ENCODE peak calls at places on chromosomes 2 and 18, in six cellular contexts. One of them, this sample, is unnamed.

GRCh38 chr2:220913384-220913783 is 658.7 kb downstream of the EPHA4 start:
- DNase-seq in HFF-Myc: no peak
- DNase-seq in mammary epithelial cell: peak; percentile 12
- DNase-seq in gastrocnemius medialis: no peak
- DNase-seq in astrocyte of the spinal cord: peak; percentile 11
- DNase-seq in ovary: no peak
- DNase-seq in this sample: peak; percentile 17

GRCh38 chr2:25692143-25692542 is 18.8 kb upstream of the DTNB start:
- DNase-seq in mammary epithelial cell: peak; percentile 62
- DNase-seq in ovary: no peak
- DNase-seq in astrocyte of the spinal cord: no peak
- DNase-seq in HFF-Myc: no peak
- DNase-seq in gastrocnemius medialis: no peak
- DNase-seq in this sample: peak; percentile 43

GRCh38 chr2:63984606-63985359 is 34.4 kb downstream of the VPS54 start:
- DNase-seq in mammary epithelial cell: no peak
- DNase-seq in astrocyte of the spinal cord: no peak
- DNase-seq in gastrocnemius medialis: no peak
- DNase-seq in ovary: no peak
- DNase-seq in HFF-Myc: no peak
- DNase-seq in this sample: no peak

GRCh38 chr2:118202707-118203303 is 114.5 kb downstream of the INSIG2 start:
- DNase-seq in astrocyte of the spinal cord: peak; percentile 48
- DNase-seq in gastrocnemius medialis: peak; percentile 34
- DNase-seq in HFF-Myc: no peak
- DNase-seq in ovary: no peak
- DNase-seq in mammary epithelial cell: peak; percentile 22
- DNase-seq in this sample: peak; percentile 60

GRCh38 chr2:144938308-144938709 is 418.4 kb upstream of the ZEB2 start:
- DNase-seq in ovary: no peak
- DNase-seq in gastrocnemius medialis: no peak
- DNase-seq in HFF-Myc: no peak
- DNase-seq in astrocyte of the spinal cord: peak; percentile 88
- DNase-seq in mammary epithelial cell: peak; percentile 47
- DNase-seq in this sample: peak; percentile 39

GRCh38 chr2:45769786-45770576 is 118.5 kb downstream of the PRKCE start:
- DNase-seq in mammary epithelial cell: no peak
- DNase-seq in astrocyte of the spinal cord: no peak
- DNase-seq in gastrocnemius medialis: no peak
- DNase-seq in ovary: no peak
- DNase-seq in HFF-Myc: no peak
- DNase-seq in this sample: no peak

GRCh38 chr18:8242306-8242705 is 366.9 kb upstream of the RAB12 start:
- DNase-seq in HFF-Myc: no peak
- DNase-seq in astrocyte of the spinal cord: no peak
- DNase-seq in mammary epithelial cell: no peak
- DNase-seq in ovary: no peak
- DNase-seq in gastrocnemius medialis: no peak
- DNase-seq in this sample: no peak

GRCh38 chr2:3563521-3563976 is 5.4 kb upstream of the RNASEH1 start:
- DNase-seq in gastrocnemius medialis: no peak
- DNase-seq in ovary: no peak
- DNase-seq in astrocyte of the spinal cord: no peak
- DNase-seq in mammary epithelial cell: no peak
- DNase-seq in HFF-Myc: no peak
- DNase-seq in this sample: no peak

GRCh38 chr2:172404824-172405223 is 22.6 kb upstream of the ITGA6 start:
- DNase-seq in astrocyte of the spinal cord: peak; percentile 78
- DNase-seq in gastrocnemius medialis: no peak
- DNase-seq in ovary: no peak
- DNase-seq in mammary epithelial cell: peak; percentile 82
- DNase-seq in HFF-Myc: no peak
- DNase-seq in this sample: peak; percentile 83

GRCh38 chr2:240798327-240798905 is 21.6 kb downstream of the KIF1A start:
- DNase-seq in mammary epithelial cell: no peak
- DNase-seq in HFF-Myc: no peak
- DNase-seq in ovary: no peak
- DNase-seq in astrocyte of the spinal cord: no peak
- DNase-seq in gastrocnemius medialis: no peak
- DNase-seq in this sample: no peak

GRCh38 chr2:239644016-239644415 is 243.2 kb upstream of the HDAC4 start:
- DNase-seq in mammary epithelial cell: no peak
- DNase-seq in gastrocnemius medialis: no peak
- DNase-seq in ovary: no peak
- DNase-seq in astrocyte of the spinal cord: peak; percentile 5
- DNase-seq in HFF-Myc: no peak
- DNase-seq in this sample: no peak

GRCh38 chr2:84786601-84787000 is 94.3 kb downstream of the TRABD2A start:
- DNase-seq in gastrocnemius medialis: no peak
- DNase-seq in ovary: no peak
- DNase-seq in astrocyte of the spinal cord: no peak
- DNase-seq in mammary epithelial cell: no peak
- DNase-seq in HFF-Myc: no peak
- DNase-seq in this sample: no peak

GRCh38 chr2:88857951-88858406 is 166.5 kb downstream of the RPIA start:
- DNase-seq in gastrocnemius medialis: no peak
- DNase-seq in HFF-Myc: peak; percentile 46
- DNase-seq in ovary: no peak
- DNase-seq in astrocyte of the spinal cord: peak; percentile 43
- DNase-seq in mammary epithelial cell: peak; percentile 2
- DNase-seq in this sample: no peak

GRCh38 chr2:19195681-19196080 is 162.7 kb downstream of the OSR1 start:
- DNase-seq in mammary epithelial cell: no peak
- DNase-seq in ovary: no peak
- DNase-seq in gastrocnemius medialis: no peak
- DNase-seq in HFF-Myc: no peak
- DNase-seq in astrocyte of the spinal cord: no peak
- DNase-seq in this sample: peak; percentile 44

GRCh38 chr2:138787053-138787666 is 7.0 kb upstream of the NXPH2 start:
- DNase-seq in ovary: no peak
- DNase-seq in HFF-Myc: peak; percentile 3
- DNase-seq in gastrocnemius medialis: no peak
- DNase-seq in astrocyte of the spinal cord: peak; percentile 59
- DNase-seq in mammary epithelial cell: peak; percentile 29
- DNase-seq in this sample: peak; percentile 53

GRCh38 chr18:57154389-57154788 is 7.5 kb downstream of the BOD1L2 start:
- DNase-seq in HFF-Myc: no peak
- DNase-seq in gastrocnemius medialis: no peak
- DNase-seq in ovary: peak; percentile 31
- DNase-seq in mammary epithelial cell: no peak
- DNase-seq in astrocyte of the spinal cord: no peak
- DNase-seq in this sample: no peak

GRCh38 chr18:75178376-75178775 is 30.6 kb downstream of the PTGR3 start:
- DNase-seq in HFF-Myc: no peak
- DNase-seq in mammary epithelial cell: no peak
- DNase-seq in ovary: no peak
- DNase-seq in gastrocnemius medialis: no peak
- DNase-seq in astrocyte of the spinal cord: no peak
- DNase-seq in this sample: no peak

GRCh38 chr18:30991397-30991796 is 51.1 kb downstream of the DSC3 start:
- DNase-seq in gastrocnemius medialis: no peak
- DNase-seq in HFF-Myc: no peak
- DNase-seq in mammary epithelial cell: no peak
- DNase-seq in ovary: no peak
- DNase-seq in astrocyte of the spinal cord: no peak
- DNase-seq in this sample: no peak

GRCh38 chr2:11022874-11023273 is 111.1 kb downstream of the KCNF1 start:
- DNase-seq in gastrocnemius medialis: no peak
- DNase-seq in mammary epithelial cell: peak; percentile 19
- DNase-seq in ovary: no peak
- DNase-seq in astrocyte of the spinal cord: no peak
- DNase-seq in HFF-Myc: no peak
- DNase-seq in this sample: no peak

GRCh38 chr2:231124833-231125232 is at the start of gene HTR2B:
- DNase-seq in mammary epithelial cell: no peak
- DNase-seq in gastrocnemius medialis: no peak
- DNase-seq in ovary: no peak
- DNase-seq in astrocyte of the spinal cord: no peak
- DNase-seq in HFF-Myc: peak; percentile 31
- DNase-seq in this sample: no peak

GRCh38 chr18:41940506-41941215 is 14.4 kb upstream of the PIK3C3 start:
- DNase-seq in mammary epithelial cell: peak; percentile 72
- DNase-seq in astrocyte of the spinal cord: peak; percentile 90
- DNase-seq in gastrocnemius medialis: no peak
- DNase-seq in ovary: no peak
- DNase-seq in HFF-Myc: peak; percentile 52
- DNase-seq in this sample: peak; percentile 80

GRCh38 chr2:113080134-113080533 is 12.4 kb downstream of the IL1F10 start:
- DNase-seq in astrocyte of the spinal cord: peak; percentile 12
- DNase-seq in mammary epithelial cell: peak; percentile 47
- DNase-seq in gastrocnemius medialis: no peak
- DNase-seq in ovary: no peak
- DNase-seq in HFF-Myc: no peak
- DNase-seq in this sample: peak; percentile 59

GRCh38 chr2:72035518-72036172 is 112.0 kb downstream of the CYP26B1 start:
- DNase-seq in HFF-Myc: peak; percentile 12
- DNase-seq in mammary epithelial cell: peak; percentile 61
- DNase-seq in gastrocnemius medialis: no peak
- DNase-seq in astrocyte of the spinal cord: no peak
- DNase-seq in ovary: peak; percentile 16
- DNase-seq in this sample: peak; percentile 41

GRCh38 chr18:49071776-49072175 is 121.0 kb upstream of the SMAD7 start:
- DNase-seq in HFF-Myc: no peak
- DNase-seq in mammary epithelial cell: no peak
- DNase-seq in gastrocnemius medialis: no peak
- DNase-seq in ovary: no peak
- DNase-seq in astrocyte of the spinal cord: no peak
- DNase-seq in this sample: no peak

GRCh38 chr2:201127570-201127969 is 11.6 kb downstream of the CFLAR start:
- DNase-seq in ovary: no peak
- DNase-seq in HFF-Myc: no peak
- DNase-seq in mammary epithelial cell: peak; percentile 69
- DNase-seq in gastrocnemius medialis: peak; percentile 89
- DNase-seq in astrocyte of the spinal cord: peak; percentile 67
- DNase-seq in this sample: peak; percentile 47

GRCh38 chr2:8023241-8023640 is 658.6 kb upstream of the ID2 start:
- DNase-seq in astrocyte of the spinal cord: no peak
- DNase-seq in gastrocnemius medialis: no peak
- DNase-seq in HFF-Myc: no peak
- DNase-seq in ovary: no peak
- DNase-seq in mammary epithelial cell: no peak
- DNase-seq in this sample: no peak

GRCh38 chr2:69253893-69254292 is 133.1 kb downstream of the GFPT1 start:
- DNase-seq in astrocyte of the spinal cord: peak; percentile 93
- DNase-seq in ovary: no peak
- DNase-seq in gastrocnemius medialis: peak; percentile 43
- DNase-seq in HFF-Myc: peak; percentile 39
- DNase-seq in mammary epithelial cell: peak; percentile 89
- DNase-seq in this sample: peak; percentile 95

GRCh38 chr2:30240162-30240696 is 8.9 kb downstream of the LBH start:
- DNase-seq in mammary epithelial cell: no peak
- DNase-seq in astrocyte of the spinal cord: no peak
- DNase-seq in HFF-Myc: no peak
- DNase-seq in ovary: no peak
- DNase-seq in gastrocnemius medialis: no peak
- DNase-seq in this sample: no peak
- H3K4me3 ChIP-seq in mammary epithelial cell: no peak overlapping the region
- H3K4me3 ChIP-seq in astrocyte of the spinal cord: no peak overlapping the region
- H3K4me3 ChIP-seq in HFF-Myc: no peak overlapping the region
- H3K4me3 ChIP-seq in ovary: no peak overlapping the region
- H3K4me3 ChIP-seq in gastrocnemius medialis: no peak overlapping the region
- H3K4me3 ChIP-seq in this sample: no peak overlapping the region

GRCh38 chr2:153495725-153496124 is 17.2 kb upstream of the RPRM start:
- DNase-seq in ovary: no peak
- DNase-seq in astrocyte of the spinal cord: no peak
- DNase-seq in HFF-Myc: no peak
- DNase-seq in gastrocnemius medialis: no peak
- DNase-seq in mammary epithelial cell: no peak
- DNase-seq in this sample: no peak

GRCh38 chr2:153499439-153499838 is 20.9 kb upstream of the RPRM start:
- DNase-seq in HFF-Myc: no peak
- DNase-seq in ovary: no peak
- DNase-seq in astrocyte of the spinal cord: no peak
- DNase-seq in gastrocnemius medialis: no peak
- DNase-seq in mammary epithelial cell: no peak
- DNase-seq in this sample: no peak

DNA sequence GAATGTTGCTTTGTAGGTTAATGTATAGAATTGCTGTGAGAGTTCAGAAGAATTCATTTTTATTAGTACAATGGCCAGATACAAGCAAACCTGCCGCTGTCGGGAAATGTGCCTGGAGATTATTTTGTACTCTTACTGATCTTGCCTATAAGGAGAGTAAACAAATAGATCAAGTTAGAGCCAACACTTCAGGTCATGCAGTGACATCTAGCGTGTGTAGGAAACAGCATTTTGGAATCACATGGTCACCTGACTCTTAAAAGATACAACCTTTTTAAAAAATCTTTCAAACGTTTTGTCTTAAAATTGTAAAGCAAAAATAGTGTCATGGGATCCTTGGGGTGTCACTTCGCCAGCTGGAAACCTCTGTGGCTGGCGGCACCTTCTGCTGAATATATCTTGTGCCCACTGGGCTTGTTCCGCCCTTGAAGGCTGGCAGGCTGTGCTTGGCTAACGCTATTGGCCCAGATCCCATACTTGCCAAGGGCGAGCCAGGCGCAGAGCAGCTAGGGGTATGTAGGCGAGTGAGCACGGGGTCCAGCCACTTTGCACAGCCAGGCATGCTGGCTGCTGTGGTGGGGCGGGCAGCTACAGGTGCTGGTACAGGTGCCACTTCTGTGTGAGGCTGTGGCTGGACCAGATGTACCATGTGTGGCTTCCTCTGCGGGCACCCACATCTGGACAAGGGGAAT is 19.5 kb upstream of the RPRM start:
- DNase-seq in mammary epithelial cell: no peak
- DNase-seq in astrocyte of the spinal cord: no peak
- DNase-seq in ovary: no peak
- DNase-seq in gastrocnemius medialis: no peak
- DNase-seq in HFF-Myc: no peak
- DNase-seq in this sample: no peak
- TF ChIP-seq CTCF in mammary epithelial cell: no peak
- TF ChIP-seq CTCF in astrocyte of the spinal cord: no peak
- TF ChIP-seq CTCF in ovary: no peak
- TF ChIP-seq CTCF in gastrocnemius medialis: no peak
- TF ChIP-seq CTCF in HFF-Myc: no peak
- TF ChIP-seq CTCF in this sample: no peak

GRCh38 chr2:235083822-235084221 is 132.0 kb downstream of the SH3BP4 start:
- DNase-seq in mammary epithelial cell: peak; percentile 54
- DNase-seq in astrocyte of the spinal cord: no peak
- DNase-seq in gastrocnemius medialis: no peak
- DNase-seq in HFF-Myc: no peak
- DNase-seq in ovary: no peak
- DNase-seq in this sample: peak; percentile 27
- H3K4me3 ChIP-seq in mammary epithelial cell: no peak overlapping the region
- H3K4me3 ChIP-seq in astrocyte of the spinal cord: no peak overlapping the region
- H3K4me3 ChIP-seq in gastrocnemius medialis: no peak overlapping the region
- H3K4me3 ChIP-seq in HFF-Myc: no peak overlapping the region
- H3K4me3 ChIP-seq in ovary: no peak overlapping the region
- H3K4me3 ChIP-seq in this sample: no peak overlapping the region

GRCh38 chr2:24490674-24491625 is at the start of gene NCOA1:
- DNase-seq in ovary: peak; percentile 92
- DNase-seq in HFF-Myc: peak; percentile 44
- DNase-seq in astrocyte of the spinal cord: peak; percentile 91
- DNase-seq in gastrocnemius medialis: peak; percentile 81
- DNase-seq in mammary epithelial cell: peak; percentile 77
- DNase-seq in this sample: peak; percentile 84
- TF ChIP-seq CTCF in ovary: peak; percentile 11
- TF ChIP-seq CTCF in HFF-Myc: peak; percentile 3
- TF ChIP-seq CTCF in astrocyte of the spinal cord: no peak
- TF ChIP-seq CTCF in gastrocnemius medialis: peak; percentile 37
- TF ChIP-seq CTCF in mammary epithelial cell: no peak
- TF ChIP-seq CTCF in this sample: no peak